ENCODE peak calls at places on chromosomes 7 and 10, in eight cellular contexts. N is cardiac fibroblast, S is omental fat pad, J is activated B cell treated with CpG ODN at 0.5 μM for 24 hours, F is AG04449, P is astrocyte, A is epithelial cell of esophagus, V is bronchial epithelial cell. L is an unnamed sample.

GRCh38 chr10:132151951-132152505 is 34.7 kb upstream of the DPYSL4 start:
- DNase-seq in N (no peak), S (no peak), J (no peak), F (no peak), P (no peak), A (no peak), V (no peak), L (no peak)

GRCh38 chr7:111832159-111832558 is 269.9 kb upstream of the IMMP2L start:
- DNase-seq in N (peak; percentile 32), S (no peak), J (no peak), F (no peak), P (no peak), A (no peak), V (no peak), L (no peak)

GRCh38 chr7:23347007-23347681 is 48.0 kb downstream of the MALSU1 start:
- DNase-seq in N (peak; percentile 12), S (no peak), J (no peak), F (no peak), P (no peak), A (no peak), V (no peak), L (no peak)

GRCh38 chr10:106043833-106044232 is 1120.7 kb downstream of the SORCS1 start:
- DNase-seq in N (peak; percentile 62), S (no peak), J (no peak), F (no peak), P (peak; percentile 7), A (no peak), V (no peak), L (no peak)

GRCh38 chr7:22582860-22583640 is 83.1 kb upstream of the STEAP1B start:
- DNase-seq in N (peak; percentile 92), S (no peak), J (no peak), F (peak; percentile 84), P (peak; percentile 95), A (peak; percentile 88), V (peak; percentile 92), L (peak; percentile 88)

GRCh38 chr7:108455524-108455832 is 758 bp downstream of the NRCAM start:
- DNase-seq in N (no peak), S (no peak), J (no peak), F (no peak), P (no peak), A (peak; percentile 29), V (no peak), L (no peak)

GRCh38 chr7:158809596-158809995 is 19.7 kb downstream of the ESYT2 start:
- DNase-seq in N (no peak), S (no peak), J (no peak), F (no peak), P (no peak), A (no peak), V (no peak), L (no peak)

GRCh38 chr7:157709531-157710251 is 372.9 kb downstream of the DNAJB6 start:
- DNase-seq in N (no peak), S (no peak), J (peak; percentile 7), F (no peak), P (no peak), A (no peak), V (no peak), L (no peak)

GRCh38 chr7:120933475-120933874 is 17.1 kb upstream of the ING3 start:
- DNase-seq in N (no peak), S (no peak), J (no peak), F (no peak), P (no peak), A (no peak), V (no peak), L (no peak)

GRCh38 chr7:134954197-134955082 is 31.9 kb upstream of the AGBL3 start:
- DNase-seq in N (peak; percentile 65), S (no peak), J (no peak), F (no peak), P (no peak), A (peak; percentile 25), V (peak; percentile 33), L (no peak)

GRCh38 chr10:4514445-4515108 is 311.4 kb upstream of the AKR1E2 start:
- DNase-seq in N (peak; percentile 42), S (no peak), J (peak; percentile 36), F (no peak), P (no peak), A (no peak), V (no peak), L (no peak)

GRCh38 chr10:110547139-110547761 is 20.2 kb upstream of the SMC3 start:
- DNase-seq in N (peak; percentile 82), S (no peak), J (no peak), F (no peak), P (peak; percentile 45), A (peak; percentile 61), V (peak; percentile 61), L (peak; percentile 68)

GRCh38 chr10:110546077-110546476 is 21.4 kb upstream of the SMC3 start:
- DNase-seq in N (no peak), S (no peak), J (no peak), F (no peak), P (peak; percentile 36), A (no peak), V (no peak), L (no peak)

GRCh38 chr10:110548002-110548401 is 19.5 kb upstream of the SMC3 start:
- DNase-seq in N (no peak), S (no peak), J (no peak), F (no peak), P (no peak), A (no peak), V (no peak), L (no peak)

GRCh38 chr10:110546499-110547105 is 20.9 kb upstream of the SMC3 start:
- DNase-seq in N (no peak), S (no peak), J (no peak), F (no peak), P (no peak), A (no peak), V (no peak), L (no peak)

DNA sequence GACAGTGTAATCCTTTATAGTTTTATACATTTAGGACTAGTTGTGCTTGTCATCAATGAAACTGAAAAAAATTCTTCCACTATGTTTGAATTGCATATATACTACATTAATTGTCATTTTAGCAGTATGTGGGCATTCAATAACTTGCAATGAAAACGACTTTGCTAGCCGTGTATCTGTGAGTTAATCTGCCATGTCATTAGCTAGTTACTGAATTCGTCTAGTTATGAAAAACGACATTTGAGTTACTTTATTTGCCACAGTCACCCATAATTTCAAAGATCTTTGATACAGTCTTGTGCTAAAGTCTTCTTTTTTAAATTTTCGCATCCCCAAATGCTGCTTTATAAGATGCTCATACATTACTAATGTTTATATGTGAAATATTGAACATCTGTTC is 18.3 kb upstream of the SMC3 start:
- DNase-seq in N (no peak), S (no peak), J (no peak), F (no peak), P (no peak), A (no peak), V (no peak), L (no peak)
- TF ChIP-seq CTCF in N (no peak), S (no peak), J (no peak), F (no peak), P (no peak), A (no peak), V (no peak), L (no peak)

DNA sequence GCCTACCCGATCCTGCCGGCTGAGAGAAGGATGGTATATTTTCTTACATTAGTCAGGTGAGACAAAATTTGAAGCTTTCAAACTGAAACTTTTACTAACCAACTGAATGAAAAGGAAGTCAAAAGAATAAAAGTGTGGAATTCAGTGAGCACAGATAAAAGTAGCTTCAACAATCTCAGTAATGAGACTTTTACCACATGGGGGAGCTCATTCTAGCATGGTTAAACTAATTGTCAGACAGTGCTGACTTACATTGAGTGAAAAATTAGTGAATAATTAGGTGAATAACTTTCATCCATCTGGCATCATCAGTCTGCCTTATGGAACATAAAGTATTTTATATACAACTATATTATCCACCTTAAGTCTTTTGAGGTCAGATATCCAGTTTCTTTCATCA is 8.4 kb downstream of the FAM237B start:
- DNase-seq in N (peak; percentile 36), S (no peak), J (no peak), F (no peak), P (peak; percentile 10), A (peak; percentile 43), V (peak; percentile 37), L (no peak)
- TF ChIP-seq CTCF in N (peak; percentile 20), S (no peak), J (no peak), F (peak; percentile 16), P (peak; percentile 22), A (peak; percentile 48), V (peak; percentile 27), L (peak; percentile 68)

GRCh38 chr7:128705891-128706333 is 33.2 kb upstream of the CALU start:
- DNase-seq in N (peak; percentile 41), S (no peak), J (no peak), F (no peak), P (no peak), A (peak; percentile 32), V (peak; percentile 35), L (peak; percentile 79)
- TF ChIP-seq CTCF in N (no peak), S (no peak), J (no peak), F (no peak), P (no peak), A (no peak), V (no peak), L (peak; percentile 56)

GRCh38 chr10:72729528-72729927 is 37.6 kb downstream of the MCU start:
- DNase-seq in N (peak; percentile 49), S (no peak), J (no peak), F (no peak), P (peak; percentile 62), A (no peak), V (no peak), L (no peak)
- TF ChIP-seq CTCF in N (no peak), S (no peak), J (no peak), F (no peak), P (no peak), A (no peak), V (no peak), L (no peak)

GRCh38 chr10:1107004-1107403 is 50.8 kb downstream of the WDR37 start:
- DNase-seq in N (no peak), S (no peak), J (no peak), F (no peak), P (no peak), A (no peak), V (no peak), L (no peak)
- TF ChIP-seq CTCF in N (no peak), S (no peak), J (no peak), F (no peak), P (no peak), A (no peak), V (no peak), L (no peak)

DNA sequence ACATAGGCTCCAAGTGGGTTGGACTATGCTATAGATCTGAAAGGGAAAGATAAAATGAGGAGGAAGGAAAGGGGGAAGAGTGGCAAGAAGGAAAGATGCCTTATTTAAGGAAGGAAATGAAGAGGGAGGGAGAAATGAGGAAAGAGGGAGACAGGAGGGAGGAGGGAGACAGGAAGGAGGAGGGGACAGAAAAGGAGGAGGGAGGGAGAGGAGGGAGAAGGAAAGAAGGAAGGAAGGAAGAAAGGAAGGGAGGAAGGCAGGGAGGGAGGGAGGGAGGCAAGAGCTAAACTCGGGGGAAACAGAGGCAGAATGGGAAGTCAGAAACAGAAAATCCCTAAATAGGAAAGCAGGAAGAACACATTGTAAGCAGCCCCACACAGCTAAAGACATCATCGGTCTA is 67.4 kb downstream of the KIAA1549 start:
- DNase-seq in N (no peak), S (no peak), J (no peak), F (no peak), P (no peak), A (no peak), V (no peak), L (no peak)
- TF ChIP-seq CTCF in N (no peak), S (no peak), J (no peak), F (no peak), P (no peak), A (no peak), V (no peak), L (no peak)

L was measured in HFFc6.